ENCODE peak calls at places on chromosome 7, in four cellular contexts. K is uterus, D is AG04449, X is SJSA1. P is an unnamed sample.

GRCh38 chr7:112129655-112130323 is 76.4 kb downstream of the DOCK4 start:
- DNase-seq in K (peak), D (no peak), X (no peak), P (no peak)

GRCh38 chr7:2794836-2795636 is 49.1 kb downstream of the GNA12 start:
- DNase-seq in K (no peak), D (no peak), X (no peak), P (peak)

GRCh38 chr7:67913604-67914003 is 917.0 kb downstream of the TYW1 start:
- DNase-seq in K (no peak), D (no peak), X (no peak), P (no peak)

GRCh38 chr7:122300607-122301079 is 3.9 kb downstream of the FEZF1 start:
- DNase-seq in K (no peak), D (no peak), X (no peak), P (no peak)

GRCh38 chr7:8221603-8222002 is 40.4 kb downstream of the ICA1 start:
- DNase-seq in K (no peak), D (no peak), X (no peak), P (no peak)

GRCh38 chr7:131166066-131166465 is 161.6 kb upstream of the MKLN1 start:
- DNase-seq in K (no peak), D (no peak), X (no peak), P (no peak)

GRCh38 chr7:70679666-70680065 is 452.3 kb upstream of the GALNT17 start:
- DNase-seq in K (no peak), D (no peak), X (no peak), P (no peak)

GRCh38 chr7:23956769-23957556 is 246.9 kb downstream of the STK31 start:
- DNase-seq in K (no peak), D (no peak), X (peak), P (no peak)

GRCh38 chr7:6651866-6652445 is 14.8 kb downstream of the ZNF316 start:
- DNase-seq in K (no peak), D (no peak), X (no peak), P (no peak)

GRCh38 chr7:27922907-27923306 is 182.9 kb downstream of the TAX1BP1 start:
- DNase-seq in K (no peak), D (no peak), X (no peak), P (no peak)

GRCh38 chr7:11212080-11212711 is 238.5 kb downstream of the PHF14 start:
- DNase-seq in K (peak), D (peak), X (no peak), P (no peak)

GRCh38 chr7:117825132-117825531 is 48.1 kb downstream of the CTTNBP2 start:
- DNase-seq in K (no peak), D (no peak), X (no peak), P (no peak)

GRCh38 chr7:115585015-115585655 is 445.4 kb downstream of the TFEC start:
- DNase-seq in K (no peak), D (no peak), X (no peak), P (no peak)

GRCh38 chr7:132709971-132710567 is 133.8 kb upstream of the PLXNA4 start:
- DNase-seq in K (no peak), D (no peak), X (peak), P (no peak)

GRCh38 chr7:39509441-39509840 is 56.8 kb upstream of the YAE1 start:
- DNase-seq in K (no peak), D (no peak), X (no peak), P (no peak)

GRCh38 chr7:155791214-155791737 is 21.0 kb downstream of the SHH start:
- DNase-seq in K (no peak), D (no peak), X (no peak), P (no peak)

GRCh38 chr7:13508586-13508985 is 480.9 kb downstream of the ETV1 start:
- DNase-seq in K (no peak), D (no peak), X (no peak), P (no peak)

GRCh38 chr7:80153446-80153845 is 18.8 kb downstream of the GNAI1 start:
- DNase-seq in K (no peak), D (no peak), X (no peak), P (no peak)

GRCh38 chr7:142954680-142955268 is 7.4 kb downstream of the KEL start:
- DNase-seq in K (no peak), D (no peak), X (no peak), P (no peak)

GRCh38 chr7:106071356-106071998 is 40.6 kb downstream of the SYPL1 start:
- DNase-seq in K (no peak), D (no peak), X (no peak), P (no peak)

GRCh38 chr7:103131225-103131624 is 17.7 kb downstream of the NAPEPLD start:
- DNase-seq in K (no peak), D (no peak), X (no peak), P (no peak)

GRCh38 chr7:113636727-113637421 is 281.9 kb downstream of the PPP1R3A start:
- DNase-seq in K (no peak), D (no peak), X (no peak), P (no peak)

GRCh38 chr7:131107343-131108211 is 220.1 kb upstream of the MKLN1 start:
- DNase-seq in K (peak), D (no peak), X (peak), P (peak)

GRCh38 chr7:7861211-7861633 is 107.4 kb upstream of the GLCCI1 start:
- DNase-seq in K (no peak), D (peak), X (no peak), P (no peak)

GRCh38 chr7:11703829-11704228 is 128.2 kb downstream of the THSD7A start:
- DNase-seq in K (no peak), D (no peak), X (no peak), P (no peak)

GRCh38 chr7:29929018-29929807 is 60.4 kb downstream of the SCRN1 start:
- DNase-seq in K (no peak), D (no peak), X (no peak), P (no peak)

GRCh38 chr7:1249731-1250130 is 17.1 kb downstream of the UNCX start:
- DNase-seq in K (no peak), D (no peak), X (no peak), P (no peak)

GRCh38 chr7:22663319-22663718 is 63.7 kb upstream of the IL6 start:
- DNase-seq in K (no peak), D (no peak), X (no peak), P (no peak)

GRCh38 chr7:99000904-99001442 is 122.6 kb downstream of the TRRAP start:
- DNase-seq in K (no peak), D (no peak), X (no peak), P (no peak)

GRCh38 chr7:6256709-6257535 is 15.5 kb downstream of the CYTH3 start:
- DNase-seq in K (no peak), D (no peak), X (peak), P (peak)

GRCh38 chr7:28937593-28937992 is 20.5 kb downstream of the TRIL start:
- DNase-seq in K (no peak), D (no peak), X (no peak), P (no peak)

GRCh38 chr7:91033574-91033973 is 230.7 kb upstream of the FZD1 start:
- DNase-seq in K (no peak), D (no peak), X (no peak), P (no peak)

GRCh38 chr7:27921081-27921836 is 181.3 kb downstream of the TAX1BP1 start:
- DNase-seq in K (no peak), D (peak), X (peak), P (no peak)

GRCh38 chr7:27651702-27652101 is 11.0 kb downstream of the HIBADH start:
- DNase-seq in K (no peak), D (no peak), X (no peak), P (no peak)

GRCh38 chr7:158710651-158711102 is 6.1 kb upstream of the NCAPG2 start:
- DNase-seq in K (no peak), D (no peak), X (no peak), P (no peak)

GRCh38 chr7:29563590-29564454 is at the start of gene PRR15:
- DNase-seq in K (peak), D (no peak), X (no peak), P (no peak)

GRCh38 chr7:30925117-30925516 is 13.5 kb downstream of the AQP1 start:
- DNase-seq in K (no peak), D (no peak), X (peak), P (no peak)

GRCh38 chr7:5709347-5709950 is 72.0 kb downstream of the RNF216 start:
- DNase-seq in K (no peak), D (no peak), X (no peak), P (no peak)

GRCh38 chr7:97174308-97174707 is 56.8 kb downstream of the SDHAF3 start:
- DNase-seq in K (no peak), D (no peak), X (no peak), P (no peak)

DNA sequence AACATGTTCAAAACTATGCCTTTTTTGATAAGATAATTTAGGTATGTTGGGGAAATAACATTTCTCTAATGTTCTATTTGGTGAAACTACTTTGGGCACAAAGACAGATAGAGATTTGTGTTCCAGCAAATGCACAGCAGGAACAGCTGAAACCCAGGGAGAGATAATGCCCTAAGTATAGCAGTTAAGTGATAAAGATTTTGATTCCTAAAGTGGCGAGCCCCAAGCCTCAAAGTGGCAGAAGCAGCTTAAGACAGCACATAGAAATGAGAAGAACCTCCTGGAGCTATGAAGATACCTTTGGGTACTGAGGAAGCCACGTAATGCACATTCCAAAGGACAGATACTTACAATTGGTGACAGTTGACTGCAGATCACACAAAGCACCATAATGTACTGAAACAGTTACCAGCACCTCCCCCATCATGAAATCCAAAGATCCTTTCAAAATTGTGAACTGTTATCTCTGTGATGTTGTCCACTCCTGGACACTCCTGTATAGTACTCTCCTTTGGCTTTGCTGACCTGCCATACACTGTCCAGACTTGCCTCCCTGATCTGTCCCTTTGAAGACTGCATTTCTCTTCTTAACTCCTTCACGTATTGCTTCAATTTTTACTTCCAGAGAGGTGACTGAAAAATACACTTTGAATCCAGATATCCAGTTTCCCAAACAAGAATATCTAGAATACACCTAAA is 62.9 kb downstream of the CHRM2 start:
- DNase-seq in K (no peak), D (no peak), X (no peak), P (no peak)
- H3K4me3 ChIP-seq in K (no peak), D (no peak), X (no peak), P (no peak)

DNA sequence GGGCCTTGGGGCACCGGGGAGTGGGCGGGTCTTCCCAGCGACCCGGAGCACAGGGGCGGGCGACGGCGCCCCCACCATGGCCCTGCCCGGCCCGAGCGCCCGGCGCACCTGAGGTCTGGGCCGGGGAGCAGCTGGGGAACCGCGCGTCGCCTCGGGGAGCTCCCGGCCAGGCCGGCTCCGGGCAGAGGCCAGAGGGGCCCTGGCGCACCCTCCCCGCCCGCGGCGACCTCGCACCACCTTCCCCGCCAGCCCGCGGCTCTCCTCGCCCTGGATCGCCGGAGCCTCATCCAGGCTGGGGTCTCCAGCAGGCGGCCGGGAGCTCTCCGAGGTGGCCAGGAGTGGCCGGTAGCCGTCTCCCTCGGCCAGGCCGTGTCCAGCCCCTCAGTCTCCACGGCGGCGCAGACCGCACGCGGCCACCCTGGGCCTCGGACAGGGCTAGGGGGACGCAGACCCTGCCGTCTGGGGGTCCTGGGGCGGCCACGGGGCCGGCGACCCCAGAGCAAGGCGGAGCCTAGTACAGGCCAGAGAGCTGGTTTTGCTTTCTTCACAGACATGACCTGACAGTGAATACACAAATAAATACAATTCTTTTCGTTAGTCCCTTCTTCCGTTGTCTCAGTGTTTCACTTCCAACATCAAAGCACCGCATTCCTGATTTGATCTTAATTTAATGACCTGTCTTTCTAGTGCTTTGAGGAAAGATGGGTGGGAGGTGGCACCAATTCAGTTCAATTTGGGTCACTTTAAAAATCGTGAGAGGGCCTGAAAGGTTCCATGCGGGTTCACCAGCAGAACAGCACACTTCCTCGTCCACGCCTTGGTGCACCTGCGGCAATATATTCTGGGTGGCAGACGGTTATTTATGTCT is 357.0 kb downstream of the DNAJB6 start:
- DNase-seq in K (no peak), D (no peak), X (peak), P (no peak)
- H3K4me3 ChIP-seq in K (no peak), D (no peak), X (no peak), P (no peak)

DNA sequence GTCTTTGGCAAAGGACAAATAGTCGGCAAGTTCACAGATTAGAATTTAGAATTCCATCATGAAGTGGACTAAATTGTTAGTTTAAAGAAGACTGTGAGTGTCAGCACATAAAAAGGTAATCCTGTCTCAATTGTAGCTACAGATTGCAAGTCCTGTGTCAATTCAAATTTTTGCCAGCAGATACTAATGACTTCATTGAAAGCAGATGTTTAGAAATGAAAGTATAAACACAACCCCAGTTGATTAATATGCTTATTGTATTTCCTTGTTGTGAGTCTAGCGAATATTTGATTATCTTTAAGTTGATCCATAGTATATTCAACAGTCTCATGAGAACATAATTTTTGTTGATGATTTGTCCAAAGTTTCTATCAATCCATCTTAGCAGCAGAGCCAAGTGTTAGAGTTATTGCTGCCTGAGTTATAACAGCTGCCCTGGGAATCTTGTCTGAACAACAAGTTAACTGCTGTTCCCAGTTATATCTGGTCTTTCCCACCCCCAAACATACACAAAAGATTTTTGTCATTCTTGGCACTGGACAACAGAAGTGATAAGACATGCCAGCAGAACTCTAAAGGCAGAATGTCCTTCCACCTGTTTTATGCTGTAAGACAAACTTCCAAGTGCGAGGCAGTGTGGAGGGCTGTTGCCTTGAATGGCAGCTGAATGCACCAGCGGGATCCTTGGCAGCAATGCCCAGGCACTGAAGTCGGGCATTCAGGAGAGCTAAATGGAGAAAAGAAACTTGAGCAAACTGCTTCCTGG is 21.3 kb upstream of the HERPUD2 start:
- DNase-seq in K (no peak), D (no peak), X (no peak), P (no peak)
- H3K4me3 ChIP-seq in K (no peak), D (no peak), X (no peak), P (no peak)

GRCh38 chr7:125681508-125681907 is 751.9 kb upstream of the POT1 start:
- DNase-seq in K (no peak), D (no peak), X (no peak), P (no peak)
- H3K4me3 ChIP-seq in K (no peak), D (no peak), X (no peak), P (no peak)

DNA sequence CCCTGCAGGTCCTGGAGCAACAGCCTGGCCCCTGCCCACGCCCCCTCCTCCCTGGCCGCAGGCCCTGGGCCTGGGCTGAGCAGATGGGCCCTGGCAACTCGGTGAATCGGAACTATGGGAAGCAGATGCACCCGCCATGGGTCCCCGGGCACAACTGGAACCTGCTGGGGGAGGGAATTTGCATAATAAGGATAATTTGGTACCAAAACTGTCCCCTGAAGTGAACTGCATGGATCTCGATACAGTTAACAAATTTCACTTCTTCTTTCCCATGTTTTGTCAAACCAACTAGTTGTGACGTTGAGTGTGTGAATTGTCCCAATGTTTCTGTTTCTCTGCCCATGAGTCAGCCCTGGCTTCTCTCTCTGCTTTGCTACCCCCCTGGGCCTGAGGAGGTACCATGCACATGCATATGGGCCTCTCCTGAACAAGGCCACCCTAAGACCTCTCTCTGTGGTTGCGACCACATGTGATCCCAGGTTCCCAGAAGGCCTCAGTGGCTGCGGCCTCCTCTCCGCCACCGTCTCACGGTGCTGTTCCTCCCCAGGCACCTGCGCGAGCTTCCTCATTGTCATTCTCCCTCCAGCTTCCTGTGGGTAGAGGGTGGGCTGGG is 40.2 kb downstream of the FIGNL1 start:
- DNase-seq in K (no peak), D (no peak), X (no peak), P (no peak)
- H3K4me3 ChIP-seq in K (no peak), D (no peak), X (no peak), P (no peak)